ENCODE peak calls at places on chromosomes 4 and X, in four cellular contexts. One of them, this sample, is unnamed.

GRCh38 chr4:115973768-115974167 is 860.3 kb upstream of the NDST4 start:
- DNase-seq in HepG2: no peak
- DNase-seq in SK-N-SH: no peak
- DNase-seq in K562: no peak
- DNase-seq in this sample: no peak

GRCh38 chr4:83356899-83357661 is 22.4 kb upstream of the HPSE start:
- DNase-seq in K562: no peak
- DNase-seq in SK-N-SH: no peak
- DNase-seq in HepG2: peak
- DNase-seq in this sample: no peak

GRCh38 chr4:56786955-56787354 is 34.5 kb downstream of the SPINK2 start:
- DNase-seq in SK-N-SH: peak
- DNase-seq in K562: no peak
- DNase-seq in HepG2: no peak
- DNase-seq in this sample: no peak

GRCh38 chrX:115337735-115338134 is 48.2 kb downstream of the LUZP4 start:
- DNase-seq in HepG2: no peak
- DNase-seq in K562: no peak
- DNase-seq in SK-N-SH: no peak
- DNase-seq in this sample: no peak

GRCh38 chr4:74682567-74683359 is 111.6 kb downstream of the BTC start:
- DNase-seq in K562: peak
- DNase-seq in HepG2: peak
- DNase-seq in SK-N-SH: no peak
- DNase-seq in this sample: no peak

GRCh38 chrX:115588180-115588579 is 27.2 kb downstream of the PLS3 start:
- DNase-seq in HepG2: no peak
- DNase-seq in K562: no peak
- DNase-seq in SK-N-SH: no peak
- DNase-seq in this sample: no peak

GRCh38 chr4:74181225-74181624 is 23.3 kb downstream of the MTHFD2L start:
- DNase-seq in SK-N-SH: no peak
- DNase-seq in K562: no peak
- DNase-seq in HepG2: no peak
- DNase-seq in this sample: no peak

GRCh38 chr4:107519057-107519456 is 201.0 kb downstream of the PAPSS1 start:
- DNase-seq in SK-N-SH: peak
- DNase-seq in HepG2: peak
- DNase-seq in K562: no peak
- DNase-seq in this sample: no peak

GRCh38 chrX:371907-372306 is 14.8 kb downstream of the PPP2R3B start:
- DNase-seq in HepG2: no peak
- DNase-seq in K562: no peak
- DNase-seq in SK-N-SH: no peak
- DNase-seq in this sample: no peak

GRCh38 chrX:375181-376036 is 11.3 kb downstream of the PPP2R3B start:
- DNase-seq in K562: no peak
- DNase-seq in HepG2: no peak
- DNase-seq in SK-N-SH: no peak
- DNase-seq in this sample: no peak

GRCh38 chrX:374566-374965 is 12.1 kb downstream of the PPP2R3B start:
- DNase-seq in K562: no peak
- DNase-seq in SK-N-SH: peak
- DNase-seq in HepG2: no peak
- DNase-seq in this sample: no peak

GRCh38 chrX:372856-373640 is 13.7 kb downstream of the PPP2R3B start:
- DNase-seq in HepG2: no peak
- DNase-seq in K562: no peak
- DNase-seq in SK-N-SH: no peak
- DNase-seq in this sample: no peak

GRCh38 chrX:373641-374471 is 12.9 kb downstream of the PPP2R3B start:
- DNase-seq in K562: no peak
- DNase-seq in HepG2: peak
- DNase-seq in SK-N-SH: no peak
- DNase-seq in this sample: no peak
- TF ChIP-seq NFIC in K562: no peak
- TF ChIP-seq NFIC in HepG2: no peak
- TF ChIP-seq NFIC in SK-N-SH: no peak
- TF ChIP-seq NFIC in this sample: no peak

GRCh38 chr4:140790171-140790570 is 34.0 kb upstream of the TBC1D9 start:
- DNase-seq in K562: no peak
- DNase-seq in HepG2: no peak
- DNase-seq in SK-N-SH: no peak
- DNase-seq in this sample: no peak

GRCh38 chr4:140793291-140793690 is 37.1 kb upstream of the TBC1D9 start:
- DNase-seq in HepG2: no peak
- DNase-seq in K562: no peak
- DNase-seq in SK-N-SH: no peak
- DNase-seq in this sample: no peak

GRCh38 chr4:140790765-140791164 is 34.6 kb upstream of the TBC1D9 start:
- DNase-seq in K562: no peak
- DNase-seq in SK-N-SH: no peak
- DNase-seq in HepG2: no peak
- DNase-seq in this sample: peak

DNA sequence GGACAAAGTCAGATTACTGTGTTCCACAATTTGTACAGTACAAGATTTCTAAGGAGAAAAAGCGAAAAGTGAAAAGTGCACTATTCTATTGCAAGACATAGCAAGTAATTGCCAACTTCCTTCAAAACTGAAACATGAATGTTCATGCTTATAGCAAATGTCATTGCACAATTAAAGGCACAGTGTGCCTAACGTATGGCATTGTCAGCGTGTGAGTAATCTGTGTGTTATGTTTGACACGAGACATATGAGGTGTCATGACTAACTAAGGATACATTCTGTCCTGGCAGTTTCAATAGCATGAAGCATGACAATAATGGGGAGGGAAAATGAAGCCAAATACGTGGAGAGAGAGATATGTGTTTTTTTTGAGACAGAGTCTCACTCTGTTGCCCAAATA is 33.6 kb upstream of the TBC1D9 start:
- DNase-seq in K562: no peak
- DNase-seq in SK-N-SH: no peak
- DNase-seq in HepG2: no peak
- DNase-seq in this sample: no peak
- TF ChIP-seq NFIC in K562: no peak
- TF ChIP-seq NFIC in SK-N-SH: no peak
- TF ChIP-seq NFIC in HepG2: no peak
- TF ChIP-seq NFIC in this sample: no peak

GRCh38 chrX:68257015-68257414 is 176.3 kb downstream of the OPHN1 start:
- DNase-seq in SK-N-SH: no peak
- DNase-seq in HepG2: no peak
- DNase-seq in K562: no peak
- DNase-seq in this sample: no peak

GRCh38 chrX:68249401-68249831 is 183.9 kb downstream of the OPHN1 start:
- DNase-seq in HepG2: no peak
- DNase-seq in SK-N-SH: no peak
- DNase-seq in K562: no peak
- DNase-seq in this sample: no peak

GRCh38 chrX:68249904-68250303 is 183.4 kb downstream of the OPHN1 start:
- DNase-seq in HepG2: no peak
- DNase-seq in SK-N-SH: no peak
- DNase-seq in K562: no peak
- DNase-seq in this sample: no peak

GRCh38 chrX:68254738-68255645 is 178.3 kb downstream of the OPHN1 start:
- DNase-seq in SK-N-SH: no peak
- DNase-seq in HepG2: no peak
- DNase-seq in K562: no peak
- DNase-seq in this sample: no peak

DNA sequence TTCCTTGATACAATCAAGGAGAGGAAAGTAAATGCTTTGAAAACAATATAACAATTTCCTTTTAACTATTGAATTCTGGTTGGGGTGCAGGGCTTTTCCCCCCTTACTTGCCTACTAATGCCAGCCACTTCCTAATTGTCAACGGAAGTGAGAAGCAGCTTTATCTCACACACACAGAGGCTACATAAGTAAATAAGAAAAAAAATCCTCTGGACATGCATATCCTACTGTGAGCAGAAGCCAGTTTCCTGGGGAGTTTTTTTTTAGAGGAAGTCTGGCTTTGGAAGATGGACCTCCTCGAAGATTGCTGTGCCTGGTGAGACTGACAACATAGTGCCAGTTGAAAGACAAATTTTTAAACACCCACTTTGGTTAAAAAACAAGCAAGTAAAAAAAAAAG is 180.6 kb downstream of the OPHN1 start:
- DNase-seq in SK-N-SH: no peak
- DNase-seq in HepG2: no peak
- DNase-seq in K562: peak
- DNase-seq in this sample: no peak
- TF ChIP-seq NFIC in SK-N-SH: no peak
- TF ChIP-seq NFIC in HepG2: no peak
- TF ChIP-seq NFIC in K562: no peak
- TF ChIP-seq NFIC in this sample: no peak

DNA sequence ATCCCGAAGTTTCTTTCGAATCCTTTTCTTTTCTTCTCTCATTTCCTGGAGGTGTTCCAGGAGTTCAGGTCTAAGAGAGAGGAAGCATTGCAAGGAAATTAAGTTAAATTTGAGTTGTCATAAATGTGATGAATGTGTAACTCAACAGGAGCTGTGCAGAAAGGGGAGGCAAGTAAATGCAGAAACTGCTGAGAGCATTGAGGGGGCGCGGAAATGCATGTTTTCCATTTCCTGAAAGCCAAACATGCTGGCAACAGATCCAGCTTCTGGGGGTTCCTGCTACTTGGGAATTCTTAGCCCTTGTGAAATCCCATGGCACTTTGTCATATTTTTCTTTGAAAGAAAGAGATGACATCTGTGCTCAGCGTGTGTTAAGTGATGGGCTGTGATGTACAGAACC is 33.7 kb upstream of the NAP1L5 start:
- DNase-seq in SK-N-SH: no peak
- DNase-seq in HepG2: no peak
- DNase-seq in K562: no peak
- DNase-seq in this sample: no peak
- TF ChIP-seq NFIC in SK-N-SH: no peak
- TF ChIP-seq NFIC in HepG2: no peak
- TF ChIP-seq NFIC in K562: no peak
- TF ChIP-seq NFIC in this sample: no peak

GRCh38 chr4:149063007-149063406 is 620.8 kb upstream of the NR3C2 start:
- DNase-seq in HepG2: no peak
- DNase-seq in SK-N-SH: no peak
- DNase-seq in K562: no peak
- DNase-seq in this sample: no peak

GRCh38 chr4:149056615-149057014 is 614.4 kb upstream of the NR3C2 start:
- DNase-seq in HepG2: no peak
- DNase-seq in K562: no peak
- DNase-seq in SK-N-SH: no peak
- DNase-seq in this sample: no peak

DNA sequence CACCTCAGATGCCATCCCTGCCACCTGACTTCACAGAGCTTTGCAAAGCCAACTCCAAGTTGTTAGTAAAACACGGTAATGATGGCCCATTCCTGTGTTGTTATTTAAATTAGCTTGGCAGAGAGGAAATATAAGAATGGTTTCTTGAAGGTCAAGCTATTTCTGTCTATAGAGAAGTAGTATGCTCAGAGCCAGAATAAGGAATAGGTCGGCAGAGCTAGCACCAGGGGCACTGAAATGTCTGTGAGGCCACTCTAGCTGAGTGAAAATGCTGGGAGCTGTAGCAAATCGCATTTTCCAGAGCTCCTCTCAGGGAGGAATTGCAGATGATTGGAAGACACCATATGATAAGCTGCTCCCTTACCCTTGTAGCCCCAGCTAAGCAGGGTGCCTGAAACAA is 615.4 kb upstream of the NR3C2 start:
- DNase-seq in HepG2: no peak
- DNase-seq in K562: no peak
- DNase-seq in SK-N-SH: no peak
- DNase-seq in this sample: no peak
- TF ChIP-seq NFIC in HepG2: no peak
- TF ChIP-seq NFIC in K562: no peak
- TF ChIP-seq NFIC in SK-N-SH: no peak
- TF ChIP-seq NFIC in this sample: no peak

GRCh38 chr4:59374416-59374815 is 1825.7 kb upstream of the ADGRL3 start:
- DNase-seq in K562: no peak
- DNase-seq in HepG2: peak
- DNase-seq in SK-N-SH: no peak
- DNase-seq in this sample: no peak

DNA sequence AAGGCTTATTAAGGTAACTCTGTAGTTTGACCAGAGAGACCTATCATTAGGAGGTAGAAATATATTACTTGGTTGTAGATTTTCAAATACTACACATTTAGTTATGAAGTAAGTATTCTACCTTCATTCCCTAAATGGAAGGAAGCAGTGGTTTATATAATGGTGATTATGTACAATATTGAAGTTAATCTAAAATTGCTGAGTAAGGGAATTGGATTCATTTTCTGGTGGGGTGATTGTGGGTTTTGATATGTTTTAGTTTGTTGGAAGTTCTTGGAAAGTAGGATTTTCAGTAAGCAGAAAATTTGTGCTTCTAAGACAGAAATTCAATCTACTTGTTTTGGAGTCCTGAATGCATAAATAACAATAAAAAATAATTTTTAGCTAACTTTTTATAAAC is 1830.9 kb upstream of the ADGRL3 start:
- DNase-seq in HepG2: no peak
- DNase-seq in SK-N-SH: no peak
- DNase-seq in K562: no peak
- DNase-seq in this sample: no peak
- TF ChIP-seq NFIC in HepG2: no peak
- TF ChIP-seq NFIC in SK-N-SH: no peak
- TF ChIP-seq NFIC in K562: no peak
- TF ChIP-seq NFIC in this sample: no peak

DNA sequence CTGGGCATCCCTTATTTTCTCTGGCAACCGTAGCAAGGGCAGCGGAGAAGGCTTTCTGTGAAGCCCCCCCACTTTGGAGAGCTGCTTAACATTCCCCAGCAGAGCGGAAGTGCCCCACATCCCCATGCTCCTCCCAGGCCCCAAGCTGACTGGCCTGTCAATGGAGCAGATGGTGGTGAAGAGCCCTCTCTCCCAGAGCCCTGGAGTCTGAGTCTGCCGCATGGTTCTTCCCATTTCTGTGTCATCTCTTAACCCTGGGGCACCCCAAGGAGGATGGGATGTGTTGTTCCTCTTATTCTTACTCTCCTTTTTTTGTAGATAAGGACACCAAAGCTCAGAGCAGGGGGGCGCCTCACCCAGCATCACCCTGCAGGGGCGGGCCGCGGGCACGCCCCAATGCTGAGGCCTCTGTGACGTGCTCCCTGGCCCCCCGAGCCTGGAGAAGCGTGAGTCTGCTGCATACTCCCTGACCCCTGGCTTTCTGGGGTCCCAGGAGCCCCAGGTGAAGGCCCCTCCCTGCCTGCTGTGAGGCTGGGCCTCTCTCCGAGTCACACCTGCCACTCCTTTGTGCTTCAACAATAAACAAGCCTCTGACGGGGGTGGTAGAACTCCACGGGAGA is 35.9 kb downstream of the ADRA2C start:
- DNase-seq in SK-N-SH: no peak
- DNase-seq in HepG2: no peak
- DNase-seq in K562: no peak
- DNase-seq in this sample: no peak
- TF ChIP-seq NFIC in SK-N-SH: no peak
- TF ChIP-seq NFIC in HepG2: no peak
- TF ChIP-seq NFIC in K562: no peak
- TF ChIP-seq NFIC in this sample: no peak

DNA sequence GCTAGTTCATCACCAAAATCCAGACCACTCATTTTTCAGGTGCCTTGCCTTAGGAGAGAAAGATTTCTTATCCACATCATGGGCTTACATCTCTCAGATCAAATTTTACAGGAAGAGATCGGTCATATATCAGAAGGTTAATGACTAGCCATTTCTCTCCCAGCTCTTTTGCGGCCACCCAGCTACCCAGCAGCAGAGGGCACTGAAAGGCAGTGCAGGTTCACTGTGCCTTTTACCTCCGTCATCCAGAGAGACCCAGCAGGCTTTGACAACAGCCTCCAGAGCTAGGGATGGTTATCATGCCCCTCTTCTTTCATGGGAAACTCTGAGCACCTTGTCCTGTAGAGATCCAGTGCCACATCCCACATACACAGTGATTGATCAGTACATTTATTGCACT is 384.8 kb downstream of the AFF2 start:
- DNase-seq in K562: no peak
- DNase-seq in SK-N-SH: no peak
- DNase-seq in HepG2: no peak
- DNase-seq in this sample: no peak
- TF ChIP-seq NFIC in K562: no peak
- TF ChIP-seq NFIC in SK-N-SH: no peak
- TF ChIP-seq NFIC in HepG2: no peak
- TF ChIP-seq NFIC in this sample: no peak

This sample was measured in GM12878.